ENCODE peak calls at places on chromosomes 13 and 19, in four cellular contexts. One of them, this sample, is unnamed.

GRCh38 chr19:14118165-14119051 is 846 bp upstream of the PRKACA start:
- DNase-seq in K562: no peak
- DNase-seq in HepG2: peak; percentile 71
- DNase-seq in A549: no peak
- DNase-seq in this sample: peak; percentile 81

GRCh38 chr13:30679483-30680330 is 55.6 kb upstream of the ALOX5AP start:
- DNase-seq in K562: no peak
- DNase-seq in HepG2: peak; percentile 20
- DNase-seq in A549: peak; percentile 19
- DNase-seq in this sample: no peak

GRCh38 chr19:28258794-28259193 is 954.2 kb downstream of the UQCRFS1 start:
- DNase-seq in HepG2: no peak
- DNase-seq in K562: no peak
- DNase-seq in A549: no peak
- DNase-seq in this sample: no peak

GRCh38 chr13:21884299-21884878 is 213.5 kb downstream of the FGF9 start:
- DNase-seq in HepG2: no peak
- DNase-seq in A549: no peak
- DNase-seq in K562: no peak
- DNase-seq in this sample: no peak

GRCh38 chr13:73924607-73925006 is 209.6 kb downstream of the KLF12 start:
- DNase-seq in HepG2: no peak
- DNase-seq in A549: no peak
- DNase-seq in K562: no peak
- DNase-seq in this sample: no peak

GRCh38 chr19:18469245-18470107 is 31.5 kb upstream of the ISYNA1 start:
- DNase-seq in A549: peak; percentile 48
- DNase-seq in K562: peak; percentile 78
- DNase-seq in HepG2: peak; percentile 85
- DNase-seq in this sample: peak; percentile 68

GRCh38 chr19:56121180-56122167 is at the start of gene ZNF787:
- DNase-seq in HepG2: peak; percentile 96
- DNase-seq in A549: peak; percentile 98
- DNase-seq in K562: peak; percentile 94
- DNase-seq in this sample: peak; percentile 96

GRCh38 chr19:15427991-15428471 is 9.2 kb upstream of the AKAP8L start:
- DNase-seq in HepG2: no peak
- DNase-seq in K562: no peak
- DNase-seq in A549: no peak
- DNase-seq in this sample: no peak

GRCh38 chr19:39590265-39590664 is 12.1 kb upstream of the LGALS13 start:
- DNase-seq in HepG2: no peak
- DNase-seq in A549: no peak
- DNase-seq in K562: no peak
- DNase-seq in this sample: no peak

GRCh38 chr19:16355293-16356043 is 30.8 kb downstream of the KLF2 start:
- DNase-seq in HepG2: no peak
- DNase-seq in A549: no peak
- DNase-seq in K562: peak; percentile 84
- DNase-seq in this sample: no peak

GRCh38 chr13:35856721-35857346 is 274.3 kb downstream of the DCLK1 start:
- DNase-seq in K562: no peak
- DNase-seq in A549: no peak
- DNase-seq in HepG2: no peak
- DNase-seq in this sample: no peak
- H3K4me1 ChIP-seq in K562: no peaks in the 10 kb centered on the region
- H3K4me1 ChIP-seq in A549: peaks cover 6% of the 10 kb centered on the region
- H3K4me1 ChIP-seq in HepG2: no peaks in the 10 kb centered on the region
- H3K4me1 ChIP-seq in this sample: no peaks in the 10 kb centered on the region

GRCh38 chr19:31316201-31316951 is 32.9 kb downstream of the TSHZ3 start:
- DNase-seq in K562: no peak
- DNase-seq in A549: no peak
- DNase-seq in HepG2: no peak
- DNase-seq in this sample: no peak
- TF ChIP-seq EP300 in K562: no peak
- TF ChIP-seq EP300 in A549: no peak
- TF ChIP-seq EP300 in HepG2: no peak
- TF ChIP-seq EP300 in this sample: peak; percentile 73

GRCh38 chr13:42277618-42278276 is 5.8 kb downstream of the AKAP11 start:
- DNase-seq in K562: no peak
- DNase-seq in A549: no peak
- DNase-seq in HepG2: no peak
- DNase-seq in this sample: no peak

GRCh38 chr13:42279080-42279479 is 7.1 kb downstream of the AKAP11 start:
- DNase-seq in A549: no peak
- DNase-seq in HepG2: no peak
- DNase-seq in K562: no peak
- DNase-seq in this sample: no peak

GRCh38 chr13:42283574-42283973 is 11.6 kb downstream of the AKAP11 start:
- DNase-seq in A549: no peak
- DNase-seq in K562: no peak
- DNase-seq in HepG2: no peak
- DNase-seq in this sample: no peak

GRCh38 chr13:42279986-42280385 is 8.0 kb downstream of the AKAP11 start:
- DNase-seq in A549: no peak
- DNase-seq in K562: no peak
- DNase-seq in HepG2: no peak
- DNase-seq in this sample: no peak

GRCh38 chr13:42280537-42280936 is 8.6 kb downstream of the AKAP11 start:
- DNase-seq in K562: no peak
- DNase-seq in HepG2: no peak
- DNase-seq in A549: no peak
- DNase-seq in this sample: no peak
- H3K4me1 ChIP-seq in K562: peaks cover 26% of the 10 kb centered on the region
- H3K4me1 ChIP-seq in HepG2: peaks cover 32% of the 10 kb centered on the region
- H3K4me1 ChIP-seq in A549: peaks cover 15% of the 10 kb centered on the region
- H3K4me1 ChIP-seq in this sample: peaks cover 6% of the 10 kb centered on the region

GRCh38 chr19:35501684-35502083 is 11.4 kb upstream of the KRTDAP start:
- DNase-seq in A549: no peak
- DNase-seq in K562: no peak
- DNase-seq in HepG2: no peak
- DNase-seq in this sample: no peak

GRCh38 chr19:35498984-35499383 is 8.7 kb upstream of the KRTDAP start:
- DNase-seq in HepG2: no peak
- DNase-seq in K562: no peak
- DNase-seq in A549: no peak
- DNase-seq in this sample: no peak

GRCh38 chr19:35502751-35503150 is 10.7 kb downstream of the DMKN start:
- DNase-seq in A549: no peak
- DNase-seq in HepG2: no peak
- DNase-seq in K562: no peak
- DNase-seq in this sample: no peak

GRCh38 chr19:35498220-35498619 is 8.0 kb upstream of the KRTDAP start:
- DNase-seq in A549: no peak
- DNase-seq in K562: no peak
- DNase-seq in HepG2: no peak
- DNase-seq in this sample: no peak

GRCh38 chr19:35500611-35501010 is 10.3 kb upstream of the KRTDAP start:
- DNase-seq in A549: no peak
- DNase-seq in HepG2: no peak
- DNase-seq in K562: no peak
- DNase-seq in this sample: no peak
- TF ChIP-seq EP300 in A549: no peak
- TF ChIP-seq EP300 in HepG2: no peak
- TF ChIP-seq EP300 in K562: no peak
- TF ChIP-seq EP300 in this sample: no peak